ENCODE peak calls at places on chromosomes 6 and 20, in seven cellular contexts. Y is brain microvascular endothelial cell, O is uterus, B is mesenchymal stem cell, F is cardiac muscle cell, P is tibial artery, E is kidney. D is an unnamed sample.
A peak's percentile ranks its signal among the peaks of the same experiment; 100 is the strongest.

GRCh38 chr6:155185544-155185943 is 78.3 kb upstream of the CLDN20 start:
- DNase-seq in Y (peak; percentile 24), P (no peak), E (no peak), O (no peak), F (peak; percentile 19), B (peak; percentile 65), D (no peak)

GRCh38 chr6:97674802-97675201 is 391.8 kb upstream of the MMS22L start:
- DNase-seq in E (no peak), F (no peak), O (no peak), P (no peak), B (peak; percentile 51), Y (peak; percentile 87), D (peak; percentile 65)

GRCh38 chr6:13098006-13098405 is 230.3 kb downstream of the TBC1D7 start:
- DNase-seq in O (no peak), Y (no peak), E (no peak), B (no peak), F (no peak), P (no peak), D (no peak)

GRCh38 chr20:22801528-22801927 is 217.2 kb upstream of the FOXA2 start:
- DNase-seq in Y (no peak), F (no peak), P (no peak), O (no peak), E (no peak), B (no peak), D (no peak)

GRCh38 chr20:22795897-22796296 is 211.5 kb upstream of the FOXA2 start:
- DNase-seq in Y (peak; percentile 99), E (no peak), P (peak; percentile 80), F (peak; percentile 98), O (peak; percentile 56), B (peak; percentile 97), D (peak; percentile 87)

GRCh38 chr6:134517145-134517658 is 199.3 kb upstream of the SGK1 start:
- DNase-seq in O (peak; percentile 37), Y (peak; percentile 84), E (peak; percentile 90), F (peak; percentile 96), B (peak; percentile 94), P (peak; percentile 79), D (peak; percentile 29)

GRCh38 chr6:7998103-7998725 is 66.0 kb downstream of the BLOC1S5 start:
- DNase-seq in B (peak; percentile 35), Y (no peak), P (no peak), E (no peak), O (no peak), F (peak; percentile 91), D (peak; percentile 79)

GRCh38 chr6:42316390-42316970 is 98.8 kb upstream of the MRPS10 start:
- DNase-seq in O (no peak), P (no peak), E (peak; percentile 2), Y (peak; percentile 66), B (peak; percentile 75), F (peak; percentile 60), D (peak; percentile 61)

GRCh38 chr20:54345301-54345724 is 130.1 kb upstream of the DOK5 start:
- DNase-seq in B (peak; percentile 3), F (peak; percentile 77), E (no peak), P (no peak), O (no peak), Y (peak; percentile 45), D (peak; percentile 59)

GRCh38 chr6:1611572-1612385 is 2.1 kb downstream of the FOXC1 start:
- DNase-seq in F (peak; percentile 50), Y (no peak), E (peak; percentile 74), O (no peak), P (no peak), B (peak; percentile 39), D (no peak)

GRCh38 chr6:34543421-34543820 is 12.7 kb downstream of the SPDEF start:
- DNase-seq in F (peak; percentile 72), B (peak; percentile 41), Y (peak; percentile 45), E (no peak), P (no peak), O (no peak), D (peak; percentile 4)

GRCh38 chr20:3727333-3728035 is 5.0 kb upstream of the HSPA12B start:
- DNase-seq in O (peak; percentile 72), F (peak; percentile 65), P (no peak), B (no peak), E (peak; percentile 16), Y (no peak), D (no peak)

GRCh38 chr6:139713416-139713815 is 339.0 kb upstream of the CITED2 start:
- DNase-seq in Y (no peak), F (no peak), B (no peak), E (no peak), O (no peak), P (no peak), D (no peak)

GRCh38 chr20:32485770-32486248 is 99.3 kb downstream of the NOL4L start:
- DNase-seq in O (no peak), F (no peak), E (peak; percentile 47), B (no peak), P (no peak), Y (no peak), D (no peak)

GRCh38 chr6:82144007-82144851 is 103.3 kb downstream of the IBTK start:
- DNase-seq in B (peak; percentile 98), O (peak; percentile 14), Y (peak; percentile 95), F (peak; percentile 83), P (peak; percentile 75), E (no peak), D (peak; percentile 73)

GRCh38 chr20:9087531-9088217 is 18.8 kb downstream of the PLCB4 start:
- DNase-seq in O (no peak), P (no peak), B (no peak), F (no peak), E (no peak), Y (no peak), D (no peak)

GRCh38 chr6:166436195-166437139 is 53.7 kb upstream of the MPC1 start:
- DNase-seq in P (no peak), Y (no peak), B (no peak), O (no peak), F (no peak), E (no peak), D (no peak)

GRCh38 chr6:20630136-20630535 is 95.9 kb downstream of the CDKAL1 start:
- DNase-seq in E (no peak), B (no peak), F (no peak), P (no peak), O (no peak), Y (no peak), D (no peak)

GRCh38 chr6:100126682-100127484 is 132.9 kb upstream of the MCHR2 start:
- DNase-seq in O (no peak), Y (no peak), P (no peak), B (no peak), E (no peak), F (peak; percentile 6), D (no peak)

GRCh38 chr20:34680586-34680985 is 3.7 kb upstream of the PIGU start:
- DNase-seq in B (peak; percentile 32), E (no peak), F (peak; percentile 34), P (no peak), O (no peak), Y (no peak), D (no peak)

GRCh38 chr6:21033095-21033494 is 498.8 kb downstream of the CDKAL1 start:
- DNase-seq in F (no peak), P (no peak), B (no peak), Y (no peak), E (no peak), O (no peak), D (no peak)

GRCh38 chr6:129269076-129269475 is 386.1 kb downstream of the LAMA2 start:
- DNase-seq in B (no peak), Y (no peak), F (no peak), E (no peak), P (no peak), O (no peak), D (no peak)

GRCh38 chr6:31948306-31948705 is 2.4 kb downstream of the CFB start:
- DNase-seq in P (no peak), E (no peak), O (no peak), Y (no peak), F (no peak), B (no peak), D (no peak)

GRCh38 chr6:144285798-144286502 is 815 bp downstream of the UTRN start:
- DNase-seq in E (peak; percentile 95), P (peak; percentile 92), O (peak; percentile 66), Y (peak; percentile 26), B (peak; percentile 78), F (peak; percentile 57), D (no peak)

GRCh38 chr20:31824554-31825313 is 5.6 kb downstream of the MYLK2 start:
- DNase-seq in E (peak; percentile 41), F (no peak), P (no peak), Y (no peak), B (no peak), O (no peak), D (no peak)

DNA sequence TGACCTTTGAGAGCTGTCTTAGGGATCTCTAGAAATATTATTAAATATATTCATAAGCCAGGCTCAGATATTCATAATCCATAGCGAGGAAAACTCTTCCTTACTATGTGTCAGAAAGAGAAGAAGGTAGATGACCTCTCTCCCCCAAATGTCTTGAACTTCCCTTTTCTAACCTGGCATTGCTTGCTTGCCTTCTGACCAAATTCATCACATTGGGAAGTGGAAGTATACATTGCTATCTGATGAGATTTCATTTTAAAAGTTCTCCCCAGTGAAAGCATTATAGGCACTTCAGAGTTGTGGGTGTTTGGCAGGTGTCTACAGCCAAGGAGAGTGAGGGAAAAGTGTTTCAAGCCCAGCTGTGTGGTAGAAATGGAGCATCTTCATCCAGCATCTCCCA is 197.3 kb downstream of the ZFAND3 start:
- DNase-seq in F (no peak), B (no peak), O (no peak), E (no peak), Y (no peak), P (no peak), D (no peak)
- H3K27ac ChIP-seq in F (no peak overlapping the region), B (no peak overlapping the region), O (no peak overlapping the region), E (no peak overlapping the region), Y (no peak overlapping the region), P (no peak overlapping the region), D (no peak overlapping the region)

GRCh38 chr6:24284006-24284405 is 73.9 kb downstream of the DCDC2 start:
- DNase-seq in E (no peak), Y (no peak), O (no peak), B (no peak), F (no peak), P (no peak), D (no peak)

GRCh38 chr6:24283043-24283985 is 74.5 kb downstream of the DCDC2 start:
- DNase-seq in Y (peak; percentile 85), F (peak; percentile 91), P (peak; percentile 77), B (peak; percentile 88), O (peak; percentile 21), E (peak; percentile 93), D (no peak)

GRCh38 chr6:24287239-24287638 is 70.6 kb downstream of the DCDC2 start:
- DNase-seq in E (no peak), P (no peak), O (no peak), Y (no peak), F (no peak), B (no peak), D (no peak)
- H3K27ac ChIP-seq in E (no peak overlapping the region), P (no peak overlapping the region), O (no peak overlapping the region), Y (no peak overlapping the region), F (no peak overlapping the region), B (no peak overlapping the region), D (no peak overlapping the region)

GRCh38 chr20:48828734-48829460 is 1.1 kb upstream of the PREX1 start:
- DNase-seq in F (no peak), Y (no peak), O (no peak), B (no peak), E (no peak), P (no peak), D (no peak)
- H3K27ac ChIP-seq in F (no peak overlapping the region), Y (no peak overlapping the region), O (peak overlapping the region; percentile 20), B (no peak overlapping the region), E (peak overlapping the region; percentile 19), P (peak overlapping the region; percentile 71), D (no peak overlapping the region)

DNA sequence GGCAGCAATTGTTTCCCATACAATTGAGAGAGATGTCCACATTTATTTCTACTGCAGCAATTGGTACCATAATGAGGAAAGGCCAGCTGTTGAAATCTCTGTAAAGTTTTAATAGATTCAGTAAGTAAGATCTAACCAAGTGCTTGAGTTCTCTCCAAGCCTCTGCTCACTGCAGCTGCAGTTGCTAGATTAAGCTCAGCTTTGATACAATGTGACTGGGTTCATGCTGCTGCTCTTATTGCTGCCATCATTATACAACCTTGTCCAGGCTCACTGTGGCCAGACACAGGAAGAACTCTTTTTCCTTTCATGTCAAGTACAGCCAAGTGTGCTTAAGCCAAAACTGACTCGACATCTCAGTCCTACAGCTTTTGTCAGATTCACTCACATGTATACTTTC is 423.5 kb downstream of the GJA1 start:
- DNase-seq in F (no peak), O (no peak), B (no peak), P (no peak), E (no peak), Y (no peak), D (no peak)
- H3K27ac ChIP-seq in F (no peak overlapping the region), O (no peak overlapping the region), B (no peak overlapping the region), P (no peak overlapping the region), E (no peak overlapping the region), Y (no peak overlapping the region), D (no peak overlapping the region)

D was measured in AG04450.